ENCODE peak calls at places on chromosome 10, in nine cellular contexts. K is activated CD8-positive, alpha-beta memory T cell treated with anti-CD3 and anti-CD28 coated beads for 48 hours; Z is stimulated activated CD8-positive, alpha-beta memory T cell treated with anti-CD3 and anti-CD28 coated beads, Interleukin-15, amount 100 ng/mL, for 24 hours; N is H54; C is fibroblast of mammary gland; A is heart right ventricle; X is germinal center; Y is GDM1; S is mucosa of gallbladder. H is an unnamed sample.

GRCh38 chr10:70007116-70007820 is 45.4 kb upstream of the MACROH2A2 start:
- DNase-seq in K (no peak), Z (no peak), N (no peak), C (no peak), A (no peak), X (no peak), Y (no peak), S (no peak), H (no peak)

GRCh38 chr10:2214035-2214434 is 476.7 kb upstream of the ADARB2 start:
- DNase-seq in K (no peak), Z (no peak), N (no peak), C (no peak), A (no peak), X (no peak), Y (no peak), S (no peak), H (no peak)

GRCh38 chr10:34670101-34670500 is 145.0 kb downstream of the PARD3 start:
- DNase-seq in K (no peak), Z (no peak), N (no peak), C (no peak), A (no peak), X (no peak), Y (no peak), S (no peak), H (peak; percentile 28)

GRCh38 chr10:96512997-96513685 is 585 bp downstream of the TLL2 start:
- DNase-seq in K (no peak), Z (peak; percentile 16), N (no peak), C (peak; percentile 15), A (no peak), X (peak; percentile 70), Y (no peak), S (no peak), H (no peak)

GRCh38 chr10:12448729-12449391 is 99.5 kb downstream of the CAMK1D start:
- DNase-seq in K (peak; percentile 8), Z (peak; percentile 3), N (peak; percentile 70), C (peak; percentile 74), A (no peak), X (no peak), Y (peak; percentile 47), S (peak; percentile 61), H (no peak)

GRCh38 chr10:116669080-116669479 is 48.3 kb downstream of the PNLIPRP2 start:
- DNase-seq in K (no peak), Z (no peak), N (no peak), C (peak; percentile 42), A (no peak), X (no peak), Y (no peak), S (no peak), H (no peak)

GRCh38 chr10:71294856-71295255 is 24.2 kb upstream of the SLC29A3 start:
- DNase-seq in K (no peak), Z (no peak), N (no peak), C (no peak), A (no peak), X (no peak), Y (no peak), S (no peak), H (no peak)

GRCh38 chr10:31123946-31124345 is 92.3 kb upstream of the ZNF438 start:
- DNase-seq in K (no peak), Z (no peak), N (no peak), C (no peak), A (no peak), X (no peak), Y (no peak), S (no peak), H (no peak)

GRCh38 chr10:103682631-103683030 is 172.7 kb downstream of the SH3PXD2A start:
- DNase-seq in K (no peak), Z (no peak), N (no peak), C (no peak), A (no peak), X (no peak), Y (no peak), S (no peak), H (no peak)

GRCh38 chr10:129607607-129608006 is 140.6 kb downstream of the MGMT start:
- DNase-seq in K (no peak), Z (no peak), N (no peak), C (no peak), A (no peak), X (no peak), Y (no peak), S (no peak), H (no peak)

GRCh38 chr10:78756604-78757442 is 311.9 kb upstream of the ZMIZ1 start:
- DNase-seq in K (no peak), Z (no peak), N (peak; percentile 99), C (peak; percentile 97), A (peak; percentile 75), X (no peak), Y (peak; percentile 75), S (peak; percentile 72), H (no peak)

GRCh38 chr10:125881192-125881591 is at the start of gene DHX32:
- DNase-seq in K (no peak), Z (no peak), N (no peak), C (no peak), A (no peak), X (no peak), Y (no peak), S (no peak), H (no peak)

GRCh38 chr10:35758086-35758485 is 116.0 kb upstream of the FZD8 start:
- DNase-seq in K (no peak), Z (no peak), N (no peak), C (peak; percentile 56), A (peak; percentile 50), X (no peak), Y (no peak), S (no peak), H (no peak)